ENCODE peak calls at places on chromosomes 12 and 14, in six cellular contexts. V is GM23248; O is CD8-positive, alpha-beta T cell; U is spleen; D is esophagus muscularis mucosa; J is neural progenitor cell. P is an unnamed sample.
A peak's percentile ranks its signal among the peaks of the same experiment; 100 is the strongest.

GRCh38 chr12:77401480-77402105 is 336.2 kb upstream of the E2F7 start:
- DNase-seq in V (no peak), J (no peak), U (no peak), O (no peak), D (no peak), P (no peak)

GRCh38 chr12:51721281-51721940 is 127.1 kb downstream of the FIGNL2 start:
- DNase-seq in J (peak; percentile 65), V (no peak), O (peak; percentile 2), U (peak; percentile 81), D (no peak), P (no peak)

GRCh38 chr14:99649219-99649618 is 4.3 kb downstream of the HHIPL1 start:
- DNase-seq in D (no peak), U (no peak), O (no peak), J (no peak), V (peak; percentile 73), P (no peak)

GRCh38 chr12:92596388-92596787 is 106.4 kb upstream of the PLEKHG7 start:
- DNase-seq in V (peak; percentile 69), U (no peak), D (no peak), O (no peak), J (no peak), P (no peak)

GRCh38 chr12:9064815-9065606 is 50.7 kb downstream of the A2M start:
- DNase-seq in V (peak; percentile 62), J (peak; percentile 77), U (peak; percentile 80), O (no peak), D (peak; percentile 94), P (peak; percentile 68)

GRCh38 chr12:6540181-6540877 is 6.0 kb downstream of the GAPDH start:
- DNase-seq in O (no peak), J (peak; percentile 75), U (peak; percentile 92), V (peak; percentile 99), D (peak; percentile 98), P (no peak)

GRCh38 chr14:96081767-96082400 is 42.7 kb downstream of the C14orf132 start:
- DNase-seq in O (no peak), J (no peak), U (peak; percentile 22), V (no peak), D (no peak), P (no peak)

GRCh38 chr12:132470417-132470816 is 19.5 kb upstream of the FBRSL1 start:
- DNase-seq in J (no peak), V (no peak), O (no peak), D (no peak), U (no peak), P (no peak)

GRCh38 chr12:100927825-100928224 is 133.2 kb downstream of the ANO4 start:
- DNase-seq in U (no peak), J (no peak), D (no peak), O (no peak), V (peak; percentile 91), P (no peak)

GRCh38 chr12:12032260-12032761 is 38.4 kb upstream of the BCL2L14 start:
- DNase-seq in U (no peak), O (no peak), J (no peak), D (no peak), V (no peak), P (no peak)

GRCh38 chr12:58583541-58583940 is 336.8 kb downstream of the LRIG3 start:
- DNase-seq in D (no peak), U (no peak), V (peak; percentile 72), O (no peak), J (peak; percentile 62), P (no peak)

GRCh38 chr12:77999074-77999715 is 168.5 kb downstream of the NAV3 start:
- DNase-seq in D (no peak), O (no peak), V (no peak), J (no peak), U (no peak), P (no peak)

GRCh38 chr12:50799908-50800307 is 36.0 kb downstream of the ATF1 start:
- DNase-seq in O (no peak), U (no peak), V (peak; percentile 38), J (no peak), D (no peak), P (no peak)

GRCh38 chr14:35337074-35337556 is 44.9 kb downstream of the PSMA6 start:
- DNase-seq in D (no peak), J (no peak), O (no peak), V (no peak), U (no peak), P (no peak)

GRCh38 chr14:55446127-55446736 is 5.8 kb upstream of the TBPL2 start:
- DNase-seq in O (peak; percentile 3), V (peak; percentile 93), U (no peak), D (no peak), J (peak; percentile 91), P (peak; percentile 47)

GRCh38 chr14:92323916-92324818 is 1.2 kb downstream of the SLC24A4 start:
- DNase-seq in J (peak; percentile 9), V (no peak), U (peak; percentile 53), D (no peak), O (no peak), P (no peak)

GRCh38 chr14:55448146-55448614 is 7.8 kb upstream of the TBPL2 start:
- DNase-seq in V (peak; percentile 98), U (no peak), D (no peak), J (no peak), O (no peak), P (no peak)

GRCh38 chr14:21268612-21269251 is 510 bp downstream of the HNRNPC start:
- DNase-seq in O (no peak), D (no peak), V (peak; percentile 85), U (no peak), J (peak; percentile 71), P (peak; percentile 26)

GRCh38 chr12:113425960-113426453 is 3.8 kb downstream of the SDSL start:
- DNase-seq in D (no peak), V (no peak), U (no peak), O (no peak), J (peak; percentile 26), P (no peak)

GRCh38 chr14:34227834-34228662 is 234.0 kb downstream of the SPTSSA start:
- DNase-seq in U (no peak), J (peak; percentile 87), O (no peak), D (no peak), V (peak; percentile 83), P (peak; percentile 23)

GRCh38 chr12:15939111-15939510 is 28.0 kb downstream of the DERA start:
- DNase-seq in U (no peak), O (no peak), J (no peak), V (no peak), D (no peak), P (peak; percentile 72)

GRCh38 chr14:92850492-92850891 is 56.4 kb downstream of the GOLGA5 start:
- DNase-seq in D (no peak), V (peak; percentile 59), U (no peak), J (no peak), O (no peak), P (peak; percentile 41)

GRCh38 chr12:26135010-26135420 is 10.2 kb upstream of the BHLHE41 start:
- DNase-seq in U (no peak), J (no peak), V (peak; percentile 35), O (no peak), D (no peak), P (no peak)

GRCh38 chr12:54612216-54612750 is 22.4 kb downstream of the LACRT start:
- DNase-seq in V (no peak), J (no peak), O (no peak), U (no peak), D (no peak), P (no peak)
- H3K27ac ChIP-seq in V (no peak overlapping the region), J (no peak overlapping the region), O (no peak overlapping the region), U (no peak overlapping the region), D (no peak overlapping the region), P (no peak overlapping the region)

GRCh38 chr12:30395190-30395589 is 300.5 kb downstream of the IPO8 start:
- DNase-seq in D (no peak), O (no peak), U (no peak), J (no peak), V (no peak), P (no peak)

GRCh38 chr12:30400349-30400748 is 295.3 kb downstream of the IPO8 start:
- DNase-seq in V (no peak), D (no peak), O (no peak), U (no peak), J (no peak), P (no peak)

GRCh38 chr12:30399859-30400258 is 295.8 kb downstream of the IPO8 start:
- DNase-seq in V (no peak), O (no peak), U (no peak), J (no peak), D (no peak), P (no peak)

GRCh38 chr12:30391766-30392366 is 303.8 kb downstream of the IPO8 start:
- DNase-seq in V (no peak), J (no peak), U (no peak), D (no peak), O (no peak), P (no peak)

DNA sequence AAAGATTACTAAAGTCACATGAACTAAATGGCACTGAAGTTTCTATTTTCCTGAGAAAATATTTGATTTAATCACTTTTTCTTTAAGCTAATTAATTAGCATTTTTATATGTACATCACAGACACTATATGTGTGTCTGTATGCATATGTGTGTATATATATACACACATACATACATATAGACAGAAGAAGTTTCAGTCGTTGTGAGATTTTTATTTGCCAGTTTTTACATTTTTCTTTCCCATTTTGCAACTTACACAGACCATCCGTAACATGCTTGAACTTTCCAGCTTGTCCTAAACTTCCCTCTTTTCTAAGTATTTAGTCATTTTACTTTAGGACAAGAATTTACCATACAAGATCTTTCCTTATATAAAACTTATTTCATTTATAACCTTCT is 299.1 kb downstream of the IPO8 start:
- DNase-seq in D (no peak), U (no peak), J (no peak), O (no peak), V (no peak), P (no peak)
- H3K9me3 ChIP-seq in D (peaks cover 13% of the 10 kb centered on the region), U (no peaks in the 10 kb centered on the region), J (peaks cover 29% of the 10 kb centered on the region), O (no peaks in the 10 kb centered on the region), V (no peaks in the 10 kb centered on the region), P (no peaks in the 10 kb centered on the region)

DNA sequence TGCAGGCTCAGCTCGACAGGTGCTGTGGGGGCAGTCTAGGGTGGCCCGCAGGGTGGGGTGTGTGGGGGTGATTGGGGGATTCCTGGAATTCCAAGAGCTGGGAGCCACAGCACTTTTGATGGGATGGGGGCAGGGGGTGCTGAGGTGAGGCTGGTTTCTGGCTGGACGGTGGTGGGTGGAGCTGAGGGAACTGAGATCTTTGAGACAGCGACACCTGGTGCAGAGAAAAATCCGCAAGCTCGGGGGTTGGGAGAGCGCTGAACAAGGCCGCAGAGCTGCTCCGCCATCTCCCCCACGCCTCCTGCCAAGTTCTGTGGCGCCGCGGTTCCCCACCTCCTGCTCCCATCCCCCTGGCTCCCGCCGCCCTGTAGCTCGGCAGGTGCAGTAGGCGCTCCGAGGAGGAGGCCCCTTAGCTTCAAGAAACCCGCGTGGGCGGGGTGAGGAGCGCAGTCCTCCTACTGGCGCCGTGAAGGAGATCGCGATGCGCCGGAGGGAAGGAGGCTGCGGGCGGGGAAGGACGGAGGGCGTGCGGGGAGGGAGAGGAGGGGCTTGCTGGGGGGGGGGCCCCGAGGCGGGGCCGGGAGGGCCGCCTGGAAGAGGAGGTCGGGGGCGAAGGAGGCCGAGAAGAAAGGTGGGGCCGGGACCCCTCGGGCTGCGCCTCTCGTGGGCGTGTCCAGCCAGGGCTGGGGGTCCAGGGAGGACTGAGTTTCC is 1.3 kb upstream of the TEDC1 start:
- DNase-seq in U (peak; percentile 94), O (peak; percentile 82), J (peak; percentile 91), V (peak; percentile 92), D (no peak), P (peak; percentile 90)
- H3K27ac ChIP-seq in U (peak overlapping the region; percentile 95), O (peak overlapping the region; percentile 96), J (no peak overlapping the region), V (peak overlapping the region; percentile 80), D (peak overlapping the region; percentile 99), P (peak overlapping the region; percentile 92)

DNA sequence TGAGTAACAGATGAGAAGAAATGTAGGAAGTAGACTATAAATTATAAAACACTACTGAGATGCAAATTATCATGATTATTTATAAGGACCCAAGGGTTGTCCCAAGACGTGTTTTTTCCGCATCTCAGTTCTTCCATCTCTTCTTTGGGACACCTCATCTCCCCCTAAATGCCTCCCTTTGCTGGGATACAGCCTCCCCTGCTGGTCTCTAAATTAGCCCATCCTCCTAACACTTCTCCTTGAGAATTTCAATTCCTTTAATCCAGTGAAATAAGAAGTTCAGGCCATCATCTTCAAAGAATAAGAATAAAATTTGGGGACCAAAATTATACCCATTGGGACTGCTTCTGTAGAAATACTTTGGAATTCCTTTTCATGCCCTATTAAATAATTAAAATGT is 667.0 kb downstream of the BCL11B start:
- DNase-seq in U (no peak), J (no peak), O (no peak), D (no peak), V (no peak), P (no peak)
- H3K9me3 ChIP-seq in U (no peaks in the 10 kb centered on the region), J (no peaks in the 10 kb centered on the region), O (no peaks in the 10 kb centered on the region), D (no peaks in the 10 kb centered on the region), V (no peaks in the 10 kb centered on the region), P (no peaks in the 10 kb centered on the region)